ENCODE peak calls at places on chromosomes 7 and 10, in eight cellular contexts. K, T, C, I, M, H, S and V are unnamed samples.

GRCh38 chr10:58701398-58702135 is 188.9 kb downstream of the BICC1 start:
- DNase-seq in K (no peak), T (no peak), C (no peak), I (peak), M (no peak), H (no peak), S (peak), V (peak)

GRCh38 chr7:130942211-130942964 is 208.4 kb upstream of the KLF14 start:
- DNase-seq in K (no peak), T (peak), C (no peak), I (no peak), M (no peak), H (no peak), S (no peak), V (peak)

GRCh38 chr7:45647967-45648670 is 74.0 kb downstream of the ADCY1 start:
- DNase-seq in K (no peak), T (no peak), C (no peak), I (no peak), M (no peak), H (no peak), S (no peak), V (peak)

GRCh38 chr7:49579408-49579807 is 194.0 kb upstream of the VWC2 start:
- DNase-seq in K (no peak), T (no peak), C (no peak), I (no peak), M (no peak), H (no peak), S (no peak), V (no peak)

GRCh38 chr10:125296598-125296997 is 136.2 kb upstream of the CTBP2 start:
- DNase-seq in K (no peak), T (no peak), C (no peak), I (no peak), M (no peak), H (no peak), S (no peak), V (no peak)

GRCh38 chr7:98771519-98772241 is 98.1 kb downstream of the TMEM130 start:
- DNase-seq in K (peak), T (peak), C (no peak), I (peak), M (peak), H (no peak), S (peak), V (peak)

GRCh38 chr7:27991006-27991528 is 189.5 kb downstream of the JAZF1 start:
- DNase-seq in K (no peak), T (no peak), C (no peak), I (no peak), M (no peak), H (no peak), S (no peak), V (no peak)

GRCh38 chr10:86889997-86890396 is 67.4 kb downstream of the MMRN2 start:
- DNase-seq in K (no peak), T (no peak), C (no peak), I (no peak), M (no peak), H (no peak), S (no peak), V (no peak)

GRCh38 chr10:93383562-93383981 is 98.6 kb downstream of the MYOF start:
- DNase-seq in K (no peak), T (peak), C (no peak), I (peak), M (peak), H (no peak), S (peak), V (peak)

GRCh38 chr7:371119-371778 is 81.3 kb downstream of the FOXL3 start:
- DNase-seq in K (peak), T (no peak), C (peak), I (no peak), M (no peak), H (no peak), S (no peak), V (no peak)

GRCh38 chr7:76037310-76037709 is 10.5 kb downstream of the STYXL1 start:
- DNase-seq in K (no peak), T (peak), C (no peak), I (peak), M (peak), H (no peak), S (no peak), V (peak)

GRCh38 chr7:131509087-131509486 is 47.3 kb downstream of the PODXL start:
- DNase-seq in K (no peak), T (no peak), C (no peak), I (no peak), M (no peak), H (no peak), S (no peak), V (no peak)

GRCh38 chr7:36316319-36316718 is 73.3 kb upstream of the ANLN start:
- DNase-seq in K (no peak), T (no peak), C (no peak), I (no peak), M (no peak), H (no peak), S (no peak), V (no peak)

GRCh38 chr10:97412891-97413304 is 11.8 kb upstream of the RRP12 start:
- DNase-seq in K (no peak), T (no peak), C (no peak), I (no peak), M (peak), H (peak), S (no peak), V (no peak)

GRCh38 chr7:132865366-132865765 is 216.5 kb downstream of the CHCHD3 start:
- DNase-seq in K (no peak), T (no peak), C (peak), I (no peak), M (no peak), H (no peak), S (no peak), V (peak)

GRCh38 chr7:50812847-50813475 is 30.3 kb upstream of the GRB10 start:
- DNase-seq in K (peak), T (peak), C (no peak), I (peak), M (peak), H (no peak), S (peak), V (peak)

GRCh38 chr7:107995184-107996071 is 7.5 kb downstream of the LAMB1 start:
- DNase-seq in K (no peak), T (peak), C (no peak), I (no peak), M (peak), H (no peak), S (peak), V (peak)

GRCh38 chr10:60917331-60918280 is 26.4 kb downstream of the RHOBTB1 start:
- DNase-seq in K (no peak), T (peak), C (peak), I (no peak), M (no peak), H (no peak), S (no peak), V (peak)

GRCh38 chr10:97078280-97079156 is 107.2 kb downstream of the SLIT1 start:
- DNase-seq in K (no peak), T (no peak), C (no peak), I (no peak), M (no peak), H (no peak), S (no peak), V (no peak)

GRCh38 chr7:142854505-142855400 is at the start of gene EPHB6:
- DNase-seq in K (peak), T (peak), C (peak), I (no peak), M (peak), H (peak), S (no peak), V (peak)

GRCh38 chr10:123807444-123808035 is 84.1 kb downstream of the CPXM2 start:
- DNase-seq in K (no peak), T (no peak), C (no peak), I (no peak), M (no peak), H (no peak), S (no peak), V (no peak)

GRCh38 chr7:31107106-31108090 is 55.3 kb downstream of the ADCYAP1R1 start:
- DNase-seq in K (no peak), T (no peak), C (no peak), I (no peak), M (no peak), H (no peak), S (no peak), V (no peak)

GRCh38 chr10:3062502-3063186 is 4.7 kb upstream of the PFKP start:
- DNase-seq in K (no peak), T (no peak), C (no peak), I (no peak), M (no peak), H (no peak), S (no peak), V (no peak)

GRCh38 chr7:151113344-151114150 is 27.3 kb downstream of the AGAP3 start:
- DNase-seq in K (peak), T (peak), C (no peak), I (peak), M (peak), H (no peak), S (no peak), V (peak)

GRCh38 chr7:124041439-124041838 is 8.6 kb upstream of the TMEM229A start:
- DNase-seq in K (no peak), T (no peak), C (no peak), I (no peak), M (no peak), H (no peak), S (no peak), V (no peak)

GRCh38 chr10:97572214-97572989 is at the start of gene ANKRD2:
- DNase-seq in K (peak), T (peak), C (peak), I (peak), M (peak), H (peak), S (no peak), V (peak)

GRCh38 chr10:43262043-43262901 is 4.6 kb downstream of the RASGEF1A start:
- DNase-seq in K (no peak), T (no peak), C (no peak), I (no peak), M (no peak), H (no peak), S (no peak), V (no peak)

GRCh38 chr10:88207121-88207546 is 343.7 kb downstream of the PTEN start:
- DNase-seq in K (no peak), T (no peak), C (no peak), I (peak), M (no peak), H (no peak), S (no peak), V (no peak)

GRCh38 chr10:118793545-118793944 is 38.8 kb upstream of the CACUL1 start:
- DNase-seq in K (peak), T (no peak), C (no peak), I (no peak), M (no peak), H (no peak), S (no peak), V (peak)

GRCh38 chr10:73554729-73555128 is 36.4 kb downstream of the USP54 start:
- DNase-seq in K (no peak), T (no peak), C (no peak), I (no peak), M (no peak), H (no peak), S (no peak), V (peak)

GRCh38 chr7:157073335-157073734 is 62.9 kb upstream of the MNX1 start:
- DNase-seq in K (no peak), T (no peak), C (no peak), I (no peak), M (no peak), H (no peak), S (no peak), V (no peak)

GRCh38 chr7:81294897-81295515 is 376.2 kb upstream of the SEMA3C start:
- DNase-seq in K (no peak), T (no peak), C (no peak), I (no peak), M (no peak), H (no peak), S (no peak), V (peak)